ENCODE peak calls at places on chromosomes 7 and 10, in seven cellular contexts. X is pancreas; T is CD8-positive, alpha-beta T cell; Z is T follicular helper cell; M is T-helper 1 cell; O is NCI-H1105; W is ovary. B is an unnamed sample.

GRCh38 chr7:45241339-45242109 is 83.9 kb downstream of the RAMP3 start:
- DNase-seq in X (no peak), Z (no peak), T (no peak), M (no peak), O (no peak), W (no peak), B (no peak)

GRCh38 chr10:11081413-11081812 is 63.7 kb downstream of the CELF2 start:
- DNase-seq in X (no peak), O (no peak), T (no peak), M (no peak), W (no peak), Z (no peak), B (no peak)

GRCh38 chr7:155731375-155731774 is 80.9 kb downstream of the SHH start:
- DNase-seq in W (no peak), O (no peak), X (no peak), T (no peak), M (no peak), Z (no peak), B (no peak)

GRCh38 chr7:151321341-151321740 is 20.3 kb upstream of the NUB1 start:
- DNase-seq in Z (no peak), X (no peak), M (no peak), T (no peak), W (no peak), O (no peak), B (no peak)

GRCh38 chr7:83524286-83525075 is 124.5 kb downstream of the SEMA3E start:
- DNase-seq in Z (no peak), W (no peak), X (no peak), O (no peak), M (no peak), T (no peak), B (no peak)

GRCh38 chr10:77620731-77621130 is 16.9 kb downstream of the KCNMA1 start:
- DNase-seq in W (no peak), M (no peak), Z (no peak), O (no peak), X (no peak), T (no peak), B (no peak)

GRCh38 chr7:36153571-36154097 is 580 bp downstream of the EEPD1 start:
- DNase-seq in M (peak; percentile 21), W (peak; percentile 46), O (no peak), X (peak; percentile 61), T (no peak), Z (no peak), B (no peak)

GRCh38 chr10:28652101-28652500 is 25.2 kb upstream of the BAMBI start:
- DNase-seq in X (no peak), O (no peak), T (no peak), M (no peak), W (no peak), Z (no peak), B (no peak)

GRCh38 chr7:51055039-51055840 is 261.4 kb downstream of the COBL start:
- DNase-seq in X (no peak), T (no peak), O (no peak), Z (no peak), W (no peak), M (no peak), B (no peak)

GRCh38 chr10:3873728-3874461 is 88.9 kb upstream of the KLF6 start:
- DNase-seq in W (no peak), O (no peak), Z (peak; percentile 16), X (no peak), M (no peak), T (peak; percentile 16), B (peak; percentile 2)

GRCh38 chr7:47330561-47331178 is 251.2 kb downstream of the TNS3 start:
- DNase-seq in T (no peak), O (no peak), W (no peak), M (no peak), Z (no peak), X (no peak), B (no peak)

GRCh38 chr10:29588640-29589421 is 45.9 kb downstream of the SVIL start:
- DNase-seq in X (no peak), Z (no peak), M (no peak), W (no peak), O (no peak), T (no peak), B (no peak)

GRCh38 chr7:106284516-106285050 is at the start of gene NAMPT:
- DNase-seq in W (peak; percentile 55), M (peak; percentile 57), Z (peak; percentile 29), O (peak; percentile 55), T (peak; percentile 46), X (peak; percentile 68), B (peak; percentile 44)

GRCh38 chr10:114044251-114045070 is 795 bp downstream of the ADRB1 start:
- DNase-seq in M (no peak), Z (no peak), T (no peak), X (no peak), O (no peak), W (no peak), B (no peak)

GRCh38 chr10:35690534-35690933 is 48.4 kb upstream of the FZD8 start:
- DNase-seq in T (no peak), X (no peak), Z (no peak), W (no peak), O (peak; percentile 20), M (no peak), B (peak; percentile 81)

B was measured in NCI-H1092.